ENCODE peak calls at places on chromosomes 7 and 10, in four cellular contexts. One of them, this sample, is unnamed.

GRCh38 chr10:71644307-71645180 is 75.0 kb downstream of the C10orf105 start:
- DNase-seq in K562: no peak
- DNase-seq in HepG2: no peak
- DNase-seq in GM12878: peak
- DNase-seq in this sample: no peak

GRCh38 chr10:132613566-132614348 is 76.2 kb downstream of the INPP5A start:
- DNase-seq in K562: no peak
- DNase-seq in HepG2: no peak
- DNase-seq in GM12878: no peak
- DNase-seq in this sample: no peak

GRCh38 chr7:47451851-47452205 is 130.1 kb downstream of the TNS3 start:
- DNase-seq in GM12878: no peak
- DNase-seq in K562: no peak
- DNase-seq in HepG2: no peak
- DNase-seq in this sample: no peak

GRCh38 chr7:98678215-98678614 is 61.1 kb downstream of the NPTX2 start:
- DNase-seq in K562: no peak
- DNase-seq in GM12878: no peak
- DNase-seq in HepG2: no peak
- DNase-seq in this sample: no peak

GRCh38 chr7:27593226-27593625 is 69.5 kb downstream of the HIBADH start:
- DNase-seq in GM12878: no peak
- DNase-seq in HepG2: no peak
- DNase-seq in K562: no peak
- DNase-seq in this sample: no peak

GRCh38 chr7:31696270-31696669 is 9.3 kb downstream of the PPP1R17 start:
- DNase-seq in GM12878: no peak
- DNase-seq in HepG2: no peak
- DNase-seq in K562: no peak
- DNase-seq in this sample: no peak

GRCh38 chr10:133528845-133529575 is 1.8 kb downstream of the CYP2E1 start:
- DNase-seq in K562: peak
- DNase-seq in GM12878: no peak
- DNase-seq in HepG2: no peak
- DNase-seq in this sample: no peak

GRCh38 chr10:113381906-113382562 is 170.8 kb upstream of the HABP2 start:
- DNase-seq in HepG2: no peak
- DNase-seq in GM12878: no peak
- DNase-seq in K562: no peak
- DNase-seq in this sample: no peak

GRCh38 chr10:75195035-75195763 is 15.4 kb upstream of the VDAC2 start:
- DNase-seq in K562: no peak
- DNase-seq in HepG2: no peak
- DNase-seq in GM12878: no peak
- DNase-seq in this sample: no peak

GRCh38 chr10:82922046-82922445 is 1047.1 kb downstream of the NRG3 start:
- DNase-seq in GM12878: no peak
- DNase-seq in HepG2: no peak
- DNase-seq in K562: no peak
- DNase-seq in this sample: no peak

GRCh38 chr7:35035511-35035921 is 1.8 kb downstream of the DPY19L1 start:
- DNase-seq in K562: no peak
- DNase-seq in HepG2: peak
- DNase-seq in GM12878: no peak
- DNase-seq in this sample: peak

GRCh38 chr7:131157530-131158243 is 170.0 kb upstream of the MKLN1 start:
- DNase-seq in GM12878: no peak
- DNase-seq in HepG2: no peak
- DNase-seq in K562: no peak
- DNase-seq in this sample: no peak

GRCh38 chr7:25726180-25726579 is 425.8 kb upstream of the NFE2L3 start:
- DNase-seq in HepG2: no peak
- DNase-seq in K562: no peak
- DNase-seq in GM12878: no peak
- DNase-seq in this sample: peak

GRCh38 chr10:31707578-31708411 is 220.8 kb downstream of the ARHGAP12 start:
- DNase-seq in K562: no peak
- DNase-seq in GM12878: peak
- DNase-seq in HepG2: no peak
- DNase-seq in this sample: no peak

GRCh38 chr10:28254290-28254985 is 48.4 kb downstream of the MPP7 start:
- DNase-seq in K562: no peak
- DNase-seq in GM12878: no peak
- DNase-seq in HepG2: no peak
- DNase-seq in this sample: peak

GRCh38 chr10:79286318-79286951 is 60.8 kb upstream of the PPIF start:
- DNase-seq in K562: peak
- DNase-seq in HepG2: no peak
- DNase-seq in GM12878: peak
- DNase-seq in this sample: no peak

GRCh38 chr7:94064541-94065191 is 60.5 kb upstream of the BET1 start:
- DNase-seq in GM12878: no peak
- DNase-seq in HepG2: no peak
- DNase-seq in K562: no peak
- DNase-seq in this sample: no peak

DNA sequence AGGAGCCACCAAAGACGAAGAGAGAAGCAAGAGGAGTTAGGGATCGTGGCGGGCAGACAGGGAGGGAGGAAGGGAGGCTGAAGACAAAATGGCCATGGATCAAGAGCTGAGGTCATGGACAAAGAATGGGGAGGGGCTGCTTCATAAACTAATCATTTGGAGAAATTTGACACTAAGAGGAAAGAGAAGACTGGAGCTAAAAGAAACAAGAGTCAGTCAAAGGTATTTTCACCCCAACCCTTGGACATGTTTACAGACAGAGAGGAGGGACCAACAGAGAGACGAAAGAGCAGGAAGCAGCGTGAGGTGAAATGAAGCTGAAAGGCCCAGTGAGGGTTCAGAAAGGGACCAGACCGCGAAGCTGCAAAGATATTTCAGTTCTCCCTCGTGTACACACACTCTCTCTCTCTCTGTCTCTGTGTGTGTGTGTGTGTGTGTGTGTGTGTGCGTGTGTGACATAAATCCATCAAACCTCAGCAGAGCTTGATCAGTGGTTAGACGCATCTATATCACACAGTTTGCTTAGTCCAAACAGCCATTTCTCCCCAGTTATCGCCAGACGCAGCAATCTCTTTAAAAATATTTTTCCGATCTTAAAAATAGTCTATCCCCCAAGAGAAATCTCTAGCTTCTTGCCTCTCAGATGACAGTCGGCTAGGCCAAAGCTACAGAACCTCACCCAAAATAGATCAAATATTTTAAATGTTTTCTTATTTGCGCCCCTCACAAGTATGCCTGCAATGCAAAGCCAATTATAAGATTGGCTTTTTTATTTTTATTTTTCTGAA is 12.5 kb upstream of the CALD1 start:
- DNase-seq in K562: no peak
- DNase-seq in HepG2: peak
- DNase-seq in GM12878: peak
- DNase-seq in this sample: no peak
- TF ChIP-seq FOXM1 in K562: no peak
- TF ChIP-seq FOXM1 in HepG2: no peak
- TF ChIP-seq FOXM1 in GM12878: no peak
- TF ChIP-seq FOXM1 in this sample: no peak

DNA sequence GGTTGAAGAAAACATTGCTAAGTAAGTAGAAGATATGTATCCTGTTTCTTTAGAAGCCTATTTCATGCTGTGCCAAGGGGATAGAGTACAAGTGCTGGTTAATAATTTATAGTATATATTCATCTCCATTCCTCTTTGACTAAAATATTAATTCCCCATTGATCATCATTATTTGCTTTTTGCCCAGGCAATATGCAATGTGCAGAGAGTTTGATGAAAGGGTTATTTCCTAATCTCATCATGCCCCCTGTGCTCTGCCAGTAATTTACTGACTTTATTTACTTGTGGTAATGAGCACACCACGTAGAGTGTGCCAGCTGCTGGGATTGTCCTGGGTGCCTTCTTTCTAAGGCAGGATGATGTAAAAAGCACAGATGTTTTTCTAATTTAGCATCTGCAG is 180.9 kb downstream of the REEP3 start:
- DNase-seq in K562: no peak
- DNase-seq in GM12878: no peak
- DNase-seq in HepG2: no peak
- DNase-seq in this sample: no peak
- TF ChIP-seq BHLHE40 in K562: no peak
- TF ChIP-seq BHLHE40 in GM12878: no peak
- TF ChIP-seq BHLHE40 in HepG2: no peak
- TF ChIP-seq BHLHE40 in this sample: no peak

GRCh38 chr7:111953611-111954010 is 252.6 kb downstream of the DOCK4 start:
- DNase-seq in GM12878: peak
- DNase-seq in K562: no peak
- DNase-seq in HepG2: peak
- DNase-seq in this sample: no peak

GRCh38 chr7:111951027-111951426 is 255.2 kb downstream of the DOCK4 start:
- DNase-seq in GM12878: no peak
- DNase-seq in K562: no peak
- DNase-seq in HepG2: no peak
- DNase-seq in this sample: no peak

GRCh38 chr7:111958431-111958830 is 247.8 kb downstream of the DOCK4 start:
- DNase-seq in GM12878: no peak
- DNase-seq in K562: no peak
- DNase-seq in HepG2: no peak
- DNase-seq in this sample: no peak

GRCh38 chr7:111954056-111954455 is 252.1 kb downstream of the DOCK4 start:
- DNase-seq in K562: no peak
- DNase-seq in GM12878: no peak
- DNase-seq in HepG2: no peak
- DNase-seq in this sample: no peak

GRCh38 chr7:111954474-111955311 is 251.5 kb downstream of the DOCK4 start:
- DNase-seq in GM12878: no peak
- DNase-seq in HepG2: no peak
- DNase-seq in K562: no peak
- DNase-seq in this sample: no peak
- TF ChIP-seq FOXM1 in GM12878: no peak
- TF ChIP-seq FOXM1 in HepG2: no peak
- TF ChIP-seq FOXM1 in K562: no peak
- TF ChIP-seq FOXM1 in this sample: no peak

DNA sequence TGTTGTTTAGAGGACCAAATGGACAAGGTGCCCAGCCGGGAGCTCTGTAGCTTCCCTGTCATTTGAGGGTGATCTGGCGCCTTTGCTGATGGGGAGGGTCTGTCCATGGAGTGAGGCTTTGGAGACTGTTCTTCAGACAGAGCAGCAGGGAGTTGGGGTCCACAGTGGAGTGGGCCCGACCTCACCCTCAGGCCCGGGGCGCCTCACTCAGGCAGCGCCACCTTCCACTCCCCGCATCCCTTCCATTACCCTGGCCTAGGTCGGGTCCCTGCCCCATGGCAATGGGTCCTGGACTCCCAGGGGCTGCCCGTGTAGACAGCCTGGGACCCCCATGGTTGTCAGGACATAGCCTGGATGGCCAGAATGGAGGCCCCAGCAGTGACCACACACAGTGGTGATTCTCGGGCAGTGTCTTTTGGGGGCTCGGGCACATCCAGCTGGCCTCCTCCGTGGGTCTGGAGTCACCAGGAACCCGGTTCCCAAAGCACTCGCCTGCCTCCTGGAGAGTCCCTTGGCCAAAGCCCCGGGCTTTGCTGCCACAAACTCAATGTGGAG is 38.5 kb downstream of the TCERG1L start:
- DNase-seq in GM12878: no peak
- DNase-seq in K562: no peak
- DNase-seq in HepG2: no peak
- DNase-seq in this sample: no peak
- TF ChIP-seq BHLHE40 in GM12878: no peak
- TF ChIP-seq BHLHE40 in K562: no peak
- TF ChIP-seq BHLHE40 in HepG2: no peak
- TF ChIP-seq BHLHE40 in this sample: no peak

DNA sequence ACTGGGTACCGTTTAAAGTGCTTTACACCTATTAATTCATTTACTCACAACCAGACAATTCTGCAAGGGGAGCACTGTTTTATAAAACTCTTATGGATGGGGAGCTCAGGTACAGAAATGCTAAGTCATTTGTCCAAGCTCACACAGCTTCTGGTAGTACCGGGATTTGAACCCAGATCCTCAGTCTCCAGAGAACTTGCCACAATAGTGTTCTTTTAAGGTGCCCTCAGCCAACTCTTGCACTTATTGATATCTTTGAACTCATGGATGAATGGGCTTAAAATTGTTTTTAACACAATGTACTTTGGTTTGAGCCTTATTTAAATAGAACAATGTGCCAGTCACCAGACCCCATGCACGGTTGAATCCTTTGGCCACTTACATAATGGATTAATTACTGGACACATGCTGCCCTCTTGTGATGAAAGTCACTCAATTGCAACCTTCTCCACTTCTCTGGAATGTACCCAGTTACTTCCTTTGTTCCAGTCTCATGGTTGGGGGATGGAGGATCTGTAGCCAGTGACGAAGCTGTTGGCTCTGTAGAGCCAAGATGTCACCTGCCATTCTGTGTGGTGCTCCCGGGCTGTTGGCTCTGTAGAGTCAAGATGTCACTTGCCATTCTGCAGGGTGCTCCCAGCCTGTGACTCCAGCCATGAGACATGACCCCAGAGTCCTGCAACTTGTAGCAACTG is 65.6 kb downstream of the NOD1 start:
- DNase-seq in K562: peak
- DNase-seq in HepG2: peak
- DNase-seq in GM12878: peak
- DNase-seq in this sample: peak
- TF ChIP-seq FOXM1 in K562: no peak
- TF ChIP-seq FOXM1 in HepG2: no peak
- TF ChIP-seq FOXM1 in GM12878: no peak
- TF ChIP-seq FOXM1 in this sample: no peak